ENCODE peak calls at places on chromosomes 13 and 19, in eight cellular contexts. G, X, P, Z, R, N, Q and E are unnamed samples.

GRCh38 chr13:48431431-48431830 is 18.5 kb upstream of the LPAR6 start:
- DNase-seq in G (no peak), X (no peak), P (no peak), Z (no peak), R (no peak), N (no peak), Q (no peak), E (no peak)

GRCh38 chr19:35656700-35657099 is 8.6 kb downstream of the COX6B1 start:
- DNase-seq in G (no peak), X (no peak), P (no peak), Z (no peak), R (no peak), N (no peak), Q (no peak), E (no peak)

GRCh38 chr19:518292-519231 is 11.3 kb downstream of the TPGS1 start:
- DNase-seq in G (no peak), X (no peak), P (peak; percentile 63), Z (peak; percentile 63), R (peak; percentile 27), N (no peak), Q (no peak), E (peak; percentile 53)

GRCh38 chr13:110559429-110559943 is 2.0 kb downstream of the RAB20 start:
- DNase-seq in G (no peak), X (no peak), P (peak; percentile 76), Z (no peak), R (no peak), N (no peak), Q (no peak), E (no peak)

GRCh38 chr19:28530406-28531035 is 682.4 kb downstream of the UQCRFS1 start:
- DNase-seq in G (no peak), X (no peak), P (no peak), Z (no peak), R (no peak), N (no peak), Q (no peak), E (no peak)

GRCh38 chr13:41107584-41108014 is 25.0 kb downstream of the KBTBD6 start:
- DNase-seq in G (no peak), X (no peak), P (no peak), Z (no peak), R (no peak), N (no peak), Q (no peak), E (no peak)

GRCh38 chr19:2331601-2332246 is 3.2 kb downstream of the SPPL2B start:
- DNase-seq in G (no peak), X (peak; percentile 34), P (no peak), Z (no peak), R (no peak), N (no peak), Q (no peak), E (no peak)

GRCh38 chr13:45167611-45168554 is 33.0 kb downstream of the KCTD4 start:
- DNase-seq in G (no peak), X (no peak), P (peak; percentile 58), Z (no peak), R (no peak), N (no peak), Q (no peak), E (no peak)

GRCh38 chr19:35107541-35107939 is 8.1 kb upstream of the FXYD3 start:
- DNase-seq in G (no peak), X (peak; percentile 93), P (peak; percentile 48), Z (peak; percentile 20), R (no peak), N (no peak), Q (no peak), E (no peak)

GRCh38 chr13:78241278-78241919 is 322.8 kb upstream of the EDNRB start:
- DNase-seq in G (no peak), X (no peak), P (peak; percentile 54), Z (peak; percentile 32), R (no peak), N (peak; percentile 73), Q (no peak), E (no peak)

GRCh38 chr19:8664671-8665057 is 33.9 kb downstream of the ACTL9 start:
- DNase-seq in G (no peak), X (no peak), P (no peak), Z (no peak), R (no peak), N (no peak), Q (no peak), E (no peak)

GRCh38 chr13:32453981-32454380 is 26.1 kb upstream of the N4BP2L1 start:
- DNase-seq in G (no peak), X (no peak), P (no peak), Z (no peak), R (no peak), N (no peak), Q (no peak), E (no peak)

GRCh38 chr13:44068737-44069136 is 189.0 kb downstream of the LACC1 start:
- DNase-seq in G (no peak), X (no peak), P (no peak), Z (no peak), R (no peak), N (peak; percentile 32), Q (no peak), E (no peak)

GRCh38 chr19:38661996-38662395 is 14.5 kb downstream of the ACTN4 start:
- DNase-seq in G (no peak), X (no peak), P (no peak), Z (no peak), R (no peak), N (no peak), Q (no peak), E (no peak)

GRCh38 chr19:37981785-37982475 is 74.9 kb downstream of the SIPA1L3 start:
- DNase-seq in G (no peak), X (no peak), P (peak; percentile 68), Z (no peak), R (no peak), N (no peak), Q (no peak), E (no peak)

GRCh38 chr19:38035515-38036495 is 128.8 kb downstream of the SIPA1L3 start:
- DNase-seq in G (no peak), X (no peak), P (no peak), Z (no peak), R (no peak), N (no peak), Q (no peak), E (no peak)

GRCh38 chr19:2329528-2329927 is 1.0 kb downstream of the SPPL2B start:
- DNase-seq in G (no peak), X (no peak), P (peak; percentile 45), Z (no peak), R (no peak), N (no peak), Q (no peak), E (no peak)

GRCh38 chr13:42048323-42048624 is 174 bp upstream of the DGKH start:
- DNase-seq in G (no peak), X (no peak), P (no peak), Z (no peak), R (no peak), N (peak; percentile 15), Q (no peak), E (no peak)

GRCh38 chr13:20161275-20161950 is 561 bp upstream of the GJA3 start:
- DNase-seq in G (no peak), X (no peak), P (peak; percentile 54), Z (peak; percentile 71), R (peak; percentile 22), N (peak; percentile 50), Q (no peak), E (peak; percentile 20)

GRCh38 chr19:43506629-43507028 is 2.1 kb upstream of the PHLDB3 start:
- DNase-seq in G (no peak), X (no peak), P (no peak), Z (no peak), R (no peak), N (no peak), Q (no peak), E (no peak)

GRCh38 chr13:20044086-20044485 is 85.6 kb downstream of the ZMYM2 start:
- DNase-seq in G (no peak), X (no peak), P (no peak), Z (no peak), R (no peak), N (no peak), Q (no peak), E (no peak)

GRCh38 chr13:93080587-93080986 is 146.0 kb upstream of the GPC6 start:
- DNase-seq in G (no peak), X (no peak), P (no peak), Z (no peak), R (no peak), N (peak; percentile 38), Q (no peak), E (no peak)

GRCh38 chr13:36157475-36157874 is 26.3 kb upstream of the DCLK1 start:
- DNase-seq in G (no peak), X (no peak), P (no peak), Z (no peak), R (no peak), N (peak; percentile 87), Q (no peak), E (no peak)

GRCh38 chr13:23778007-23778687 is 111.1 kb downstream of the MIPEP start:
- DNase-seq in G (no peak), X (no peak), P (no peak), Z (no peak), R (no peak), N (no peak), Q (no peak), E (no peak)

GRCh38 chr13:42525035-42525504 is 48.9 kb upstream of the TNFSF11 start:
- DNase-seq in G (no peak), X (no peak), P (no peak), Z (no peak), R (no peak), N (no peak), Q (no peak), E (no peak)

GRCh38 chr13:47110833-47111240 is 214.0 kb upstream of the HTR2A start:
- DNase-seq in G (no peak), X (no peak), P (no peak), Z (no peak), R (no peak), N (no peak), Q (no peak), E (no peak)

GRCh38 chr19:35117791-35118190 is 2.2 kb downstream of the FXYD3 start:
- DNase-seq in G (no peak), X (no peak), P (peak; percentile 55), Z (no peak), R (no peak), N (no peak), Q (no peak), E (no peak)

GRCh38 chr19:49654581-49654980 is 11.1 kb downstream of the IRF3 start:
- DNase-seq in G (no peak), X (no peak), P (no peak), Z (no peak), R (no peak), N (no peak), Q (no peak), E (no peak)

GRCh38 chr13:21913010-21913409 is 242.1 kb downstream of the FGF9 start:
- DNase-seq in G (no peak), X (no peak), P (no peak), Z (peak; percentile 5), R (no peak), N (peak; percentile 26), Q (no peak), E (no peak)

GRCh38 chr13:34513526-34513925 is 428.5 kb upstream of the NBEA start:
- DNase-seq in G (no peak), X (no peak), P (no peak), Z (no peak), R (no peak), N (no peak), Q (no peak), E (no peak)

GRCh38 chr13:36736119-36736726 is 62.4 kb downstream of the SERTM1 start:
- DNase-seq in G (no peak), X (peak; percentile 11), P (peak; percentile 30), Z (peak; percentile 44), R (peak; percentile 2), N (peak; percentile 86), Q (no peak), E (no peak)

GRCh38 chr13:33615436-33615835 is 202.5 kb upstream of the RFC3 start:
- DNase-seq in G (no peak), X (peak; percentile 14), P (no peak), Z (no peak), R (no peak), N (no peak), Q (no peak), E (no peak)

GRCh38 chr13:28533049-28533436 is 38.1 kb upstream of the FLT1 start:
- DNase-seq in G (no peak), X (no peak), P (no peak), Z (no peak), R (no peak), N (no peak), Q (no peak), E (no peak)